ENCODE peak calls at places on chromosomes 11 and 22, in five cellular contexts. Z is A549, P is GM12878, E is K562, V is HepG2. U is an unnamed sample.
A peak's percentile ranks its signal among the peaks of the same experiment; 100 is the strongest.

GRCh38 chr11:59641156-59641555 is 25.6 kb upstream of the OSBP start:
- DNase-seq in P (no peak), V (no peak), E (no peak), Z (no peak), U (no peak)

GRCh38 chr11:45149483-45150056 is 3.1 kb downstream of the PRDM11 start:
- DNase-seq in E (no peak), V (no peak), Z (no peak), P (no peak), U (no peak)

GRCh38 chr22:26563022-26563421 is 26.9 kb downstream of the TPST2 start:
- DNase-seq in Z (no peak), E (no peak), P (no peak), V (no peak), U (peak; percentile 49)

GRCh38 chr11:121892863-121893262 is 223.2 kb downstream of the BLID start:
- DNase-seq in E (no peak), Z (no peak), V (no peak), P (no peak), U (no peak)

GRCh38 chr11:27460571-27460970 is 12.0 kb downstream of the LGR4 start:
- DNase-seq in V (peak; percentile 41), Z (no peak), E (no peak), P (no peak), U (no peak)

GRCh38 chr11:61480261-61480660 is 28.3 kb upstream of the LRRC10B start:
- DNase-seq in V (no peak), E (no peak), Z (no peak), P (no peak), U (no peak)

GRCh38 chr22:42937164-42937854 is 77.6 kb downstream of the PACSIN2 start:
- DNase-seq in E (peak; percentile 66), V (no peak), Z (peak; percentile 57), P (no peak), U (no peak)

GRCh38 chr11:115929618-115930129 is 425.5 kb upstream of the CADM1 start:
- DNase-seq in P (peak; percentile 94), V (no peak), Z (no peak), E (no peak), U (no peak)

GRCh38 chr22:25228822-25229221 is 9.4 kb downstream of the CRYBB2 start:
- DNase-seq in Z (no peak), V (no peak), E (no peak), P (no peak), U (no peak)

GRCh38 chr11:83724704-83725114 is 438.5 kb upstream of the CCDC90B start:
- DNase-seq in V (no peak), P (no peak), Z (no peak), E (no peak), U (peak; percentile 71)

GRCh38 chr22:40463017-40463631 is 92.7 kb downstream of the SGSM3 start:
- DNase-seq in E (peak; percentile 59), V (no peak), Z (no peak), P (peak; percentile 33), U (no peak)

GRCh38 chr11:121741316-121741715 is 288.5 kb upstream of the SORL1-AS1 start:
- DNase-seq in V (no peak), E (no peak), P (no peak), Z (no peak), U (no peak)

GRCh38 chr22:44163536-44163935 is 17.2 kb upstream of the PARVG start:
- DNase-seq in V (no peak), P (no peak), E (no peak), Z (no peak), U (no peak)

GRCh38 chr22:42296381-42296853 is 26.0 kb upstream of the TCF20 start:
- DNase-seq in E (no peak), V (no peak), P (no peak), Z (no peak), U (peak; percentile 66)

GRCh38 chr11:69040581-69041260 is 8.0 kb upstream of the TPCN2 start:
- DNase-seq in P (no peak), E (peak; percentile 19), V (no peak), Z (no peak), U (no peak)

GRCh38 chr22:38505595-38506117 is 455 bp downstream of the DDX17 start:
- DNase-seq in V (no peak), E (peak; percentile 58), P (no peak), Z (peak; percentile 20), U (peak; percentile 52)

GRCh38 chr11:124069429-124070401 is 28.6 kb upstream of the OR10G7 start:
- DNase-seq in P (peak; percentile 13), E (peak; percentile 90), V (peak; percentile 42), Z (no peak), U (peak; percentile 86)

GRCh38 chr11:6391548-6392134 is 1.4 kb downstream of the SMPD1 start:
- DNase-seq in V (no peak), P (no peak), E (no peak), Z (no peak), U (no peak)

GRCh38 chr11:128453444-128454336 is 133.7 kb downstream of the ETS1 start:
- DNase-seq in P (no peak), Z (no peak), E (no peak), V (no peak), U (no peak)

GRCh38 chr11:60910281-60910687 is 3.7 kb upstream of the TMEM109 start:
- DNase-seq in P (peak; percentile 94), Z (no peak), E (no peak), V (no peak), U (no peak)

GRCh38 chr11:8205566-8205965 is 36.7 kb upstream of the RIC3 start:
- DNase-seq in E (no peak), Z (no peak), V (no peak), P (no peak), U (no peak)

GRCh38 chr11:69115586-69116560 is 39.9 kb upstream of the SMIM38 start:
- DNase-seq in E (no peak), P (no peak), V (no peak), Z (peak; percentile 35), U (no peak)

GRCh38 chr22:42673898-42674390 is 24.8 kb upstream of the CYB5R3 start:
- DNase-seq in E (no peak), Z (no peak), P (no peak), V (peak; percentile 44), U (peak; percentile 37)

GRCh38 chr11:25766332-25767015 is 565.5 kb upstream of the ANO3 start:
- DNase-seq in V (no peak), E (no peak), Z (no peak), P (no peak), U (no peak)

GRCh38 chr11:121435132-121435531 is 17.0 kb upstream of the SORL1 start:
- DNase-seq in E (no peak), P (no peak), Z (no peak), V (no peak), U (no peak)

GRCh38 chr11:20158597-20159257 is 1.5 kb downstream of the DBX1 start:
- DNase-seq in P (no peak), Z (no peak), V (peak; percentile 6), E (peak; percentile 57), U (peak; percentile 90)

GRCh38 chr22:38021201-38021600 is 36.0 kb upstream of the PICK1 start:
- DNase-seq in P (no peak), Z (no peak), E (no peak), V (no peak), U (no peak)

GRCh38 chr11:11441091-11441490 is 88.0 kb upstream of the CSNK2A3 start:
- DNase-seq in V (no peak), E (no peak), P (no peak), Z (no peak), U (no peak)

GRCh38 chr22:37619991-37620390 is 11.4 kb downstream of the GGA1 start:
- DNase-seq in V (no peak), P (no peak), Z (no peak), E (no peak), U (no peak)

GRCh38 chr11:111833524-111833923 is 37.9 kb downstream of the ALG9 start:
- DNase-seq in V (peak; percentile 19), Z (no peak), P (no peak), E (peak; percentile 16), U (peak; percentile 8)

GRCh38 chr11:47325271-47326041 is 27.0 kb downstream of the MYBPC3 start:
- DNase-seq in V (no peak), Z (no peak), E (no peak), P (no peak), U (no peak)

DNA sequence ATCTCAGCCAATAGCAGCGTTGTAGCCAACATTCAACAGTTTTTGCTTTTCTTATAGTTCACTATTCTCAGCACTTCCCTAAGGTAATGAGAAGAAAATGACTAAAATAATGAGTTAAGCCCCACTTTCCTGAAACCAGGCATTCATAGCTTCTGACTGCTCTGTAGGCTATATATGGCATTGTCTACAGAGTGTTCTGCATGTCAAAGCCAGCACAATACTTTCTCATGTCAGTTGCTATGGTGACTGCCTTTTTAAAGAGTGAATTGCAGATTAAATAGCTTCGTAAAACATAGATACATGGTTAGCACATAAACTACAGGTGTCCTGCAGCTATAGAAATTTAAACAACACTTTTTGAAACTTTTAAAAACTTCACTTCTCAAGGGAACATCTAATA is 1256.1 kb upstream of the CNTN5 start:
- DNase-seq in E (no peak), P (no peak), Z (no peak), V (no peak), U (peak; percentile 11)
- TF ChIP-seq JUNB in E (no peak), P (no peak), Z (no peak), V (no peak), U (no peak)

GRCh38 chr11:64534391-64534801 is 56.6 kb upstream of the SLC22A12 start:
- DNase-seq in P (no peak), V (no peak), E (no peak), Z (no peak), U (no peak)

GRCh38 chr11:64529559-64530520 is 61.2 kb upstream of the SLC22A12 start:
- DNase-seq in E (no peak), V (no peak), P (no peak), Z (no peak), U (no peak)

GRCh38 chr11:64533501-64533900 is 57.5 kb upstream of the SLC22A12 start:
- DNase-seq in P (no peak), Z (no peak), V (no peak), E (no peak), U (no peak)

GRCh38 chr11:64531906-64532312 is 59.1 kb upstream of the SLC22A12 start:
- DNase-seq in V (no peak), Z (no peak), P (no peak), E (no peak), U (no peak)

GRCh38 chr11:64531422-64531821 is 59.6 kb upstream of the SLC22A12 start:
- DNase-seq in P (no peak), Z (no peak), E (no peak), V (no peak), U (no peak)
- TF ChIP-seq JUNB in P (no peak), Z (no peak), E (no peak), V (no peak), U (no peak)

GRCh38 chr11:93225642-93226041 is 27.9 kb upstream of the SLC36A4 start:
- DNase-seq in P (no peak), E (peak; percentile 9), Z (peak; percentile 13), V (no peak), U (peak; percentile 8)
- TF ChIP-seq JUNB in P (no peak), E (no peak), Z (no peak), V (no peak), U (no peak)

DNA sequence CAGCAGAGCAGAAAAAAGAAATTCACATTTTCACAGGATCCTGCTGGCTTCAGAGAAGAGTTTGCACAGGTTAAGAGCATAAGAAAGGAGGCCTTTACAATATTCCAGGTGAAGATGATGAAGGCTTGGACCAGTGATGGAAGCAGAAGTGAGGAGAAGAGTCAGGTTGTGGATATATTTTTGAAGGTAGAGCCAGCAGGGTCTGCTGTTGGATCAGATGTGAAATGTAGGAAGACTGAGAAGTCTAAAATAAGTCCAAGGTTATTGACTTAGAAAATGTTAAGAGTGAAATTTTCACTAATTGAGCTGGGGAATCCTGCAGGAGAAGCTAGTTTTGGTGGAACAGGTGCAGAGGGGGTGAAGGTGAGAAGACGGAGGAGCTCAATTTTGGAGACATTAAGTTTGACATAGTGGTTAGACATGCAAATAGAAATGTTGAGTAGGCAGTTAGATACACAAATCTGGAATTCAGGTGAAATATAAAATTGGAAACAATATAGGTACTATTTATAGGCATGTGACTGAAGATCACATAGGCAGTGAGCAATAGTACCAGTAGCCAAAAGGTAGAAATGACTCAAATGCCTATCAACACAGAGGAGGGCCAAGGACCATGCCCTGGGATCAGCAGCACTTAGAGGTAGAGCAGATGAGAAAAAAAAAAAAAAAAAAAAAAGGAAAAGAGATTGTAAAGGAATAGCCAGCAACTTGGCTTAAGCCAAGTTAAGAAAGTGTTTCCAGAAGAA is 252.0 kb downstream of the AASDHPPT start:
- DNase-seq in Z (no peak), P (no peak), V (no peak), E (no peak), U (no peak)
- TF ChIP-seq JUNB in Z (no peak), P (no peak), V (no peak), E (no peak), U (no peak)